ENCODE peak calls at places on chromosomes 2 and 18, in five cellular contexts. K is occipital lobe, B is NCI-H1694, M is HL-60, F is left ventricle myocardium inferior. Q is an unnamed sample.

GRCh38 chr2:62525549-62525948 is 19.6 kb upstream of the TMEM17 start:
- DNase-seq in B (no peak), K (no peak), F (no peak), M (no peak), Q (no peak)

GRCh38 chr2:187951470-187952218 is 340.0 kb upstream of the GULP1 start:
- DNase-seq in B (no peak), K (no peak), F (no peak), M (no peak), Q (no peak)

GRCh38 chr2:161223139-161223732 is 63.0 kb downstream of the TANK start:
- DNase-seq in B (peak; percentile 30), F (no peak), M (peak; percentile 3), K (no peak), Q (no peak)

GRCh38 chr2:51084750-51085149 is 52.8 kb upstream of the NRXN1 start:
- DNase-seq in M (no peak), B (no peak), K (no peak), F (no peak), Q (no peak)

GRCh38 chr2:59389240-59389639 is 1148.1 kb upstream of the FANCL start:
- DNase-seq in K (no peak), F (no peak), M (no peak), B (no peak), Q (peak; percentile 6)

GRCh38 chr2:127575185-127575765 is 39.8 kb downstream of the MYO7B start:
- DNase-seq in B (no peak), F (no peak), K (no peak), M (no peak), Q (no peak)

GRCh38 chr2:70712916-70713315 is 55.1 kb downstream of the ADD2 start:
- DNase-seq in K (no peak), B (no peak), M (no peak), F (no peak), Q (no peak)

GRCh38 chr2:240615830-240616547 is 9.3 kb upstream of the GPR35 start:
- DNase-seq in K (no peak), F (no peak), M (no peak), B (no peak), Q (no peak)

GRCh38 chr2:231470246-231470900 is 6.1 kb upstream of the NCL start:
- DNase-seq in B (no peak), M (no peak), K (no peak), F (no peak), Q (no peak)

GRCh38 chr2:74385396-74385795 is 5.3 kb upstream of the DCTN1 start:
- DNase-seq in M (no peak), B (no peak), K (peak; percentile 85), F (no peak), Q (no peak)

GRCh38 chr2:101450965-101451364 is 23.9 kb downstream of the RFX8 start:
- DNase-seq in F (no peak), K (no peak), B (no peak), M (no peak), Q (no peak)

GRCh38 chr2:85409719-85410583 is at the start of gene CAPG:
- DNase-seq in K (no peak), F (peak; percentile 50), M (peak; percentile 64), B (no peak), Q (no peak)

GRCh38 chr18:43869451-43870008 is 592.2 kb upstream of the SYT4 start:
- DNase-seq in K (no peak), B (no peak), M (no peak), F (no peak), Q (no peak)

GRCh38 chr18:73136134-73136533 is 268.3 kb upstream of the NETO1 start:
- DNase-seq in K (no peak), F (no peak), M (no peak), B (peak; percentile 13), Q (no peak)

GRCh38 chr2:38581193-38582147 is 21.3 kb downstream of the HNRNPLL start:
- DNase-seq in K (no peak), F (no peak), B (peak; percentile 78), M (no peak), Q (peak; percentile 31)

GRCh38 chr2:190497428-190497827 is 37.1 kb downstream of the NEMP2 start:
- DNase-seq in M (no peak), K (no peak), F (no peak), B (no peak), Q (no peak)

GRCh38 chr2:158718851-158719250 is 76.3 kb upstream of the DAPL1 start:
- DNase-seq in K (no peak), F (no peak), M (no peak), B (no peak), Q (no peak)

GRCh38 chr18:23114171-23114881 is 21.0 kb upstream of the CABLES1 start:
- DNase-seq in F (no peak), K (no peak), B (no peak), M (no peak), Q (peak; percentile 25)

GRCh38 chr2:95273911-95274290 is 348 bp upstream of the PROM2 start:
- DNase-seq in M (no peak), B (no peak), K (no peak), F (no peak), Q (no peak)

GRCh38 chr2:111905990-111906735 is 7.8 kb downstream of the MERTK start:
- DNase-seq in K (no peak), M (peak; percentile 46), F (no peak), B (no peak), Q (no peak)

GRCh38 chr2:183684686-183685085 is 560.4 kb downstream of the NUP35 start:
- DNase-seq in F (no peak), M (no peak), B (no peak), K (no peak), Q (no peak)

GRCh38 chr18:79567481-79568147 is 112.0 kb upstream of the CTDP1 start:
- DNase-seq in M (no peak), F (peak; percentile 71), B (no peak), K (no peak), Q (no peak)

GRCh38 chr2:239727182-239727775 is 297.9 kb downstream of the NDUFA10 start:
- DNase-seq in F (no peak), B (no peak), M (no peak), K (no peak), Q (no peak)

GRCh38 chr2:27262379-27263286 is at the start of gene SLC30A3:
- DNase-seq in M (no peak), F (peak; percentile 67), K (peak; percentile 68), B (peak; percentile 10), Q (no peak)